ENCODE peak calls at places on chromosome 1, in seven cellular contexts. X is GM12878, O is GM23338, A is A549, V is HCT116, W is Panc1, P is HL-60. H is an unnamed sample.

GRCh38 chr1:161196521-161197451 is 2.1 kb downstream of the ADAMTS4 start:
- DNase-seq in A (no peak), P (no peak), V (no peak), O (peak; percentile 54), W (no peak), X (no peak), H (peak; percentile 88)

GRCh38 chr1:51583532-51583931 is 33.4 kb upstream of the OSBPL9 start:
- DNase-seq in V (no peak), P (no peak), A (no peak), W (no peak), X (no peak), O (no peak), H (no peak)

GRCh38 chr1:125118147-125118993 is 3933.6 kb downstream of the SRGAP2C start:
- DNase-seq in O (no peak), P (no peak), W (no peak), V (no peak), A (no peak), X (no peak), H (no peak)

GRCh38 chr1:223401873-223402789 is 8.9 kb downstream of the CCDC185 start:
- DNase-seq in P (no peak), V (peak; percentile 24), W (no peak), O (no peak), X (no peak), A (peak; percentile 17), H (no peak)

GRCh38 chr1:235887676-235888075 is 21.0 kb upstream of the LYST start:
- DNase-seq in W (no peak), X (no peak), P (no peak), A (no peak), O (no peak), V (no peak), H (no peak)

GRCh38 chr1:160425847-160426246 is 25.5 kb downstream of the VANGL2 start:
- DNase-seq in W (no peak), P (no peak), X (no peak), V (no peak), O (no peak), A (no peak), H (no peak)

GRCh38 chr1:33182452-33182851 is 609 bp upstream of the TRIM62 start:
- DNase-seq in A (no peak), W (no peak), V (no peak), P (no peak), O (peak; percentile 33), X (no peak), H (peak; percentile 25)

GRCh38 chr1:174726167-174726879 is 273.4 kb upstream of the CACYBP start:
- DNase-seq in W (no peak), P (no peak), A (peak; percentile 35), O (peak; percentile 61), V (peak; percentile 10), X (no peak), H (no peak)

GRCh38 chr1:170535418-170535817 is 3.5 kb downstream of the GORAB start:
- DNase-seq in A (no peak), O (no peak), V (no peak), P (no peak), W (no peak), X (no peak), H (no peak)

GRCh38 chr1:208461680-208462079 is 217.5 kb upstream of the PLXNA2 start:
- DNase-seq in X (no peak), P (no peak), V (no peak), O (peak; percentile 68), A (peak; percentile 7), W (no peak), H (no peak)

GRCh38 chr1:207034998-207035397 is 2.4 kb upstream of the C1orf116 start:
- DNase-seq in O (no peak), W (no peak), A (no peak), P (no peak), X (no peak), V (no peak), H (no peak)

GRCh38 chr1:182143825-182144661 is 82.5 kb upstream of the ZNF648 start:
- DNase-seq in V (no peak), P (peak; percentile 85), O (no peak), A (no peak), X (no peak), W (no peak), H (peak; percentile 29)

DNA sequence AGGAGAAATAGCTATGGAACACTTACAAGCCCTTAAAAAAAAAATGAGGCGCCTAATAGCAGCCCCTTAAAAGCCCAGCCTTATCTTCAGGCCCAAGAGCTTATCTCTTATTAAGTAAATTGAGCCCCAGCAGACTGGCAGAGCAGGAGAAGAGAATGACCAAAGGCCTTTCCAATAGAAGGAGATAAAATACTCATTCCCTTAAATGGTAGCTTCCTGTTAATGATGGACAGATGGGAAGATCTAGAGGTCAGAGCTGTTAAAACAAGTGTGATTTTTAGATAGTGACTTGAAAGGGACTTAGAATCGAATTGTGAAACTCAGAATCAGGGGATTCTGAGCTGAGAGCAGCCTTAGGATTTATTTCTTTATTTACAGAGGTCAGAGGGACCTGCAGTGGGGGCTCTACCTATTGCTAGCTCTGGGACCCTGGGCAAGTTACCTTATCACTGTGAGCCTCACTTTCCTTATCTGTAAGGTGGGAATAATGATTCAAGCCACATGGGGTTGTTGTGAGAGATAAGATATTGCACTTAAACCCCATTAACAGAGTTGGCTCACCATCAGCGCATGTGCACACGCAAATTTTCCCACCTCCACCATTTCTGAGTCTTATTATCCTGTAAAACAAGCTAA is 101.3 kb upstream of the C8B start:
- DNase-seq in P (no peak), X (no peak), W (no peak), O (peak; percentile 12), V (no peak), A (no peak), H (peak; percentile 41)
- TF ChIP-seq REST in P (no peak), X (no peak), W (no peak), O (no peak), V (no peak), A (no peak), H (no peak)

GRCh38 chr1:42940851-42941639 is 17.6 kb downstream of the SLC2A1 start:
- DNase-seq in V (peak; percentile 82), A (peak; percentile 95), X (no peak), P (no peak), O (no peak), W (no peak), H (no peak)
- TF ChIP-seq REST in V (no peak), A (no peak), X (no peak), P (no peak), O (no peak), W (no peak), H (no peak)

GRCh38 chr1:98386675-98387440 is 274.7 kb upstream of the SNX7 start:
- DNase-seq in V (no peak), A (no peak), O (peak; percentile 5), X (no peak), P (no peak), W (no peak), H (no peak)

GRCh38 chr1:98387701-98388100 is 273.8 kb upstream of the SNX7 start:
- DNase-seq in W (no peak), V (no peak), P (no peak), X (no peak), O (no peak), A (no peak), H (no peak)

GRCh38 chr1:98391175-98391574 is 270.3 kb upstream of the SNX7 start:
- DNase-seq in A (no peak), P (no peak), W (no peak), O (no peak), V (no peak), X (no peak), H (no peak)

GRCh38 chr1:98388431-98388830 is 273.1 kb upstream of the SNX7 start:
- DNase-seq in A (no peak), W (no peak), V (no peak), P (peak; percentile 4), O (no peak), X (peak; percentile 20), H (no peak)

DNA sequence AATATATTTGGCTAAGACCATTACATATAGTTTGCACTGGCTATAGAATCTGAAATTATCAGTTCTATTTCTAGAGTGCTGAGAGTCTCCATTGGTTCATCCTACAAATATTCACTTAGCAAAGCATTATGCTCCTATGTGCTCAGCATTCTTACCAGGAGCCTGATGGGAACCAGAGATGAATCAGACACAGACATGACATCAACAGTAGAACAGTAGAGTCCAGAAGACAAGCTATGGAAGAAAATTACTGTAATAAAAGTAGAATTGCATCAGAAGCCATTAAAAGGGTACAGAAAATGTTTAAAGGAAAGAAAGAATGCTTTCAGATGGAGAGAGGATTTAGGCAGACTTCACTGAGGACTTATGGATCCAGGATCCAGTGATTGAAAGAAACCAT is 271.7 kb upstream of the SNX7 start:
- DNase-seq in A (no peak), O (no peak), W (no peak), P (no peak), X (no peak), V (no peak), H (no peak)
- TF ChIP-seq REST in A (no peak), O (no peak), W (no peak), P (no peak), X (no peak), V (no peak), H (no peak)

GRCh38 chr1:37720231-37721130 is 28.2 kb downstream of the CDCA8 start:
- DNase-seq in P (no peak), A (no peak), V (no peak), W (no peak), X (no peak), O (no peak), H (no peak)
- TF ChIP-seq REST in P (no peak), A (no peak), V (no peak), W (no peak), X (no peak), O (no peak), H (no peak)

DNA sequence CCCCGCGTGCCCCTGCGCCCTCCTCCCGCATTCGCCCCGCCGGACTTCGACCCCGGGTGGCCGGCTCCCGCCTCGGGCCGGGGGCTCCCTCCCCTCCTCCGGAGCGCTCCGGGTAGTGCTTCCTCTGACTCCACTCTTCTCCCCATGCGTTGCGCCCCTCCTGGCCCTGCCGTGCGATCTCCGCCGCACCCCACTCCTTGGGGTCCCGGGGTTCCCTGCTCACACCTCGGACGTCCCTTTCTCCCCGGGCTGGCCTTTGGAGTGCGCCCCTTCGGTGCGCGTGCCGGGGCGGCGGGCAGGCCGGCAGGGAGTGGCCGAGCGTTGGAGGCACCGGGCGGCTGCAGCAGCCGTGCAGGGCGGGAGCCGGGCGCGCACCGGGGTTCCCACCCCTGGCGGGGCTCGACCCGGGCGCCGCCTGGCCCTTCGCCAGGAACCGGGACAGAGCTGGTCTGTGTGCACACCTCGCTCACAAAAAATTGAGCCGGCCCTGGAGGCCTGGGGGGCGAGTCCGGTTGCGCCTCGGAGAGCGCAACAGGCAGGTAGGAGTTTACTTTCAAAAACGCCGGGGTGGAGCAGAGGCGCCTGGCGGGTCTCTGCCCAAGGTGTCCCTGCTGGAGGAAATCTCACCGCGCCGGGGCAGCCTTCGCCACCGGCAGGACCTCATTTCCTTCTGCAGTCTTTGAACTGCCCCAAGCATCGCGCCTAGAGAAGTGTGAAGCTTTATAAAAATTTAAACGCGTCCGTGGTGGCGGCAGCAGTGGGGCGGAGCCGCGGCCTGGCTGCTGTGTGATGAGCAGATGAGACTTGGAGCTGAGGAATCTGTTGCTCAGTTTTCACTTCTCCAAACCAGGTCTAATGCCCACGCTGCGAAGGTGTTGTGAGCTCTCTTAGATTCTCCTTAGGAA is 650 bp downstream of the VANGL1 start:
- DNase-seq in O (peak; percentile 59), X (peak; percentile 28), W (no peak), V (no peak), A (peak; percentile 48), P (peak; percentile 67), H (peak; percentile 83)
- TF ChIP-seq REST in O (no peak), X (no peak), W (no peak), V (no peak), A (peak; percentile 6), P (no peak), H (no peak)